ENCODE peak calls at places on chromosome 4, in seven cellular contexts. One of them, this sample, is unnamed.

GRCh38 chr4:9867746-9868425 is 86.5 kb downstream of the DRD5 start:
- DNase-seq in GM10248: no peak
- DNase-seq in Caco-2: no peak
- DNase-seq in A549: no peak
- DNase-seq in brain microvascular endothelial cell: no peak
- DNase-seq in AG09309: no peak
- DNase-seq in tibial artery: no peak
- DNase-seq in this sample: no peak

GRCh38 chr4:88610771-88611170 is 18.5 kb downstream of the HERC3 start:
- DNase-seq in GM10248: no peak
- DNase-seq in Caco-2: no peak
- DNase-seq in A549: no peak
- DNase-seq in brain microvascular endothelial cell: no peak
- DNase-seq in AG09309: no peak
- DNase-seq in tibial artery: peak; percentile 84
- DNase-seq in this sample: peak; percentile 34

GRCh38 chr4:74433541-74434172 is 11.3 kb upstream of the AREG start:
- DNase-seq in GM10248: no peak
- DNase-seq in Caco-2: no peak
- DNase-seq in A549: no peak
- DNase-seq in brain microvascular endothelial cell: no peak
- DNase-seq in AG09309: no peak
- DNase-seq in tibial artery: no peak
- DNase-seq in this sample: no peak

GRCh38 chr4:171524913-171525312 is 288.3 kb upstream of the GALNTL6 start:
- DNase-seq in GM10248: no peak
- DNase-seq in Caco-2: no peak
- DNase-seq in A549: no peak
- DNase-seq in brain microvascular endothelial cell: no peak
- DNase-seq in AG09309: no peak
- DNase-seq in tibial artery: no peak
- DNase-seq in this sample: no peak

GRCh38 chr4:87844476-87844875 is 11.7 kb downstream of the MEPE start:
- DNase-seq in GM10248: no peak
- DNase-seq in Caco-2: no peak
- DNase-seq in A549: no peak
- DNase-seq in brain microvascular endothelial cell: no peak
- DNase-seq in AG09309: no peak
- DNase-seq in tibial artery: no peak
- DNase-seq in this sample: no peak

GRCh38 chr4:6939761-6940743 is 30.4 kb downstream of the TBC1D14 start:
- DNase-seq in GM10248: peak; percentile 61
- DNase-seq in Caco-2: no peak
- DNase-seq in A549: no peak
- DNase-seq in brain microvascular endothelial cell: no peak
- DNase-seq in AG09309: no peak
- DNase-seq in tibial artery: no peak
- DNase-seq in this sample: no peak

GRCh38 chr4:41216294-41217019 is 2.1 kb upstream of the APBB2 start:
- DNase-seq in GM10248: peak; percentile 88
- DNase-seq in Caco-2: peak; percentile 94
- DNase-seq in A549: peak; percentile 87
- DNase-seq in brain microvascular endothelial cell: no peak
- DNase-seq in AG09309: no peak
- DNase-seq in tibial artery: peak; percentile 86
- DNase-seq in this sample: no peak

GRCh38 chr4:139922625-139923024 is 231.4 kb downstream of the MAML3 start:
- DNase-seq in GM10248: no peak
- DNase-seq in Caco-2: no peak
- DNase-seq in A549: no peak
- DNase-seq in brain microvascular endothelial cell: no peak
- DNase-seq in AG09309: no peak
- DNase-seq in tibial artery: no peak
- DNase-seq in this sample: no peak

GRCh38 chr4:156185514-156185913 is 231.8 kb upstream of the CTSO start:
- DNase-seq in GM10248: no peak
- DNase-seq in Caco-2: no peak
- DNase-seq in A549: no peak
- DNase-seq in brain microvascular endothelial cell: no peak
- DNase-seq in AG09309: no peak
- DNase-seq in tibial artery: no peak
- DNase-seq in this sample: no peak

GRCh38 chr4:5292091-5292490 is 240.8 kb downstream of the STK32B start:
- DNase-seq in GM10248: no peak
- DNase-seq in Caco-2: no peak
- DNase-seq in A549: no peak
- DNase-seq in brain microvascular endothelial cell: no peak
- DNase-seq in AG09309: no peak
- DNase-seq in tibial artery: no peak
- DNase-seq in this sample: no peak

GRCh38 chr4:125958519-125958918 is 643.8 kb downstream of the FAT4 start:
- DNase-seq in GM10248: no peak
- DNase-seq in Caco-2: no peak
- DNase-seq in A549: no peak
- DNase-seq in brain microvascular endothelial cell: no peak
- DNase-seq in AG09309: no peak
- DNase-seq in tibial artery: no peak
- DNase-seq in this sample: no peak

GRCh38 chr4:36244257-36245084 is at the start of gene ARAP2:
- DNase-seq in GM10248: peak; percentile 82
- DNase-seq in Caco-2: peak; percentile 79
- DNase-seq in A549: peak; percentile 15
- DNase-seq in brain microvascular endothelial cell: no peak
- DNase-seq in AG09309: no peak
- DNase-seq in tibial artery: peak; percentile 63
- DNase-seq in this sample: no peak

GRCh38 chr4:75940692-75941253 is at the start of gene NAAA:
- DNase-seq in GM10248: peak; percentile 89
- DNase-seq in Caco-2: peak; percentile 84
- DNase-seq in A549: peak; percentile 83
- DNase-seq in brain microvascular endothelial cell: peak; percentile 25
- DNase-seq in AG09309: no peak
- DNase-seq in tibial artery: peak; percentile 93
- DNase-seq in this sample: no peak

GRCh38 chr4:136036744-136037143 is 1495.5 kb downstream of the PCDH18 start:
- DNase-seq in GM10248: no peak
- DNase-seq in Caco-2: no peak
- DNase-seq in A549: peak; percentile 49
- DNase-seq in brain microvascular endothelial cell: peak; percentile 69
- DNase-seq in AG09309: no peak
- DNase-seq in tibial artery: no peak
- DNase-seq in this sample: peak; percentile 79

GRCh38 chr4:8076023-8076422 is 82.6 kb downstream of the ABLIM2 start:
- DNase-seq in GM10248: no peak
- DNase-seq in Caco-2: no peak
- DNase-seq in A549: no peak
- DNase-seq in brain microvascular endothelial cell: no peak
- DNase-seq in AG09309: no peak
- DNase-seq in tibial artery: no peak
- DNase-seq in this sample: no peak

GRCh38 chr4:25810016-25810415 is 52.8 kb downstream of the SEL1L3 start:
- DNase-seq in GM10248: no peak
- DNase-seq in Caco-2: no peak
- DNase-seq in A549: no peak
- DNase-seq in brain microvascular endothelial cell: no peak
- DNase-seq in AG09309: no peak
- DNase-seq in tibial artery: no peak
- DNase-seq in this sample: no peak

GRCh38 chr4:61531188-61531587 is 331.1 kb downstream of the ADGRL3 start:
- DNase-seq in GM10248: no peak
- DNase-seq in Caco-2: peak; percentile 57
- DNase-seq in A549: no peak
- DNase-seq in brain microvascular endothelial cell: no peak
- DNase-seq in AG09309: no peak
- DNase-seq in tibial artery: no peak
- DNase-seq in this sample: no peak

GRCh38 chr4:173827707-173828106 is 297.7 kb upstream of the HAND2 start:
- DNase-seq in GM10248: no peak
- DNase-seq in Caco-2: no peak
- DNase-seq in A549: no peak
- DNase-seq in brain microvascular endothelial cell: no peak
- DNase-seq in AG09309: no peak
- DNase-seq in tibial artery: no peak
- DNase-seq in this sample: no peak
- TF ChIP-seq CTCF in GM10248: no peak
- TF ChIP-seq CTCF in Caco-2: no peak
- TF ChIP-seq CTCF in A549: no peak
- TF ChIP-seq CTCF in brain microvascular endothelial cell: no peak
- TF ChIP-seq CTCF in AG09309: no peak
- TF ChIP-seq CTCF in tibial artery: no peak
- TF ChIP-seq CTCF in this sample: no peak

GRCh38 chr4:120977435-120977997 is 55.0 kb upstream of the PRDM5 start:
- DNase-seq in GM10248: peak; percentile 20
- DNase-seq in Caco-2: peak; percentile 39
- DNase-seq in A549: peak; percentile 53
- DNase-seq in brain microvascular endothelial cell: peak; percentile 63
- DNase-seq in AG09309: peak; percentile 52
- DNase-seq in tibial artery: no peak
- DNase-seq in this sample: peak; percentile 30
- TF ChIP-seq CTCF in GM10248: peak; percentile 31
- TF ChIP-seq CTCF in Caco-2: peak; percentile 62
- TF ChIP-seq CTCF in A549: peak; percentile 17
- TF ChIP-seq CTCF in brain microvascular endothelial cell: peak; percentile 78
- TF ChIP-seq CTCF in AG09309: peak; percentile 75
- TF ChIP-seq CTCF in tibial artery: peak; percentile 24
- TF ChIP-seq CTCF in this sample: peak; percentile 87

GRCh38 chr4:148425327-148426110 is 16.7 kb downstream of the NR3C2 start:
- DNase-seq in GM10248: no peak
- DNase-seq in Caco-2: no peak
- DNase-seq in A549: no peak
- DNase-seq in brain microvascular endothelial cell: no peak
- DNase-seq in AG09309: no peak
- DNase-seq in tibial artery: no peak
- DNase-seq in this sample: no peak
- TF ChIP-seq CTCF in GM10248: no peak
- TF ChIP-seq CTCF in Caco-2: peak; percentile 7
- TF ChIP-seq CTCF in A549: no peak
- TF ChIP-seq CTCF in brain microvascular endothelial cell: no peak
- TF ChIP-seq CTCF in AG09309: no peak
- TF ChIP-seq CTCF in tibial artery: no peak
- TF ChIP-seq CTCF in this sample: no peak

GRCh38 chr4:111802191-111802590 is 343.1 kb upstream of the FAM241A start:
- DNase-seq in GM10248: no peak
- DNase-seq in Caco-2: no peak
- DNase-seq in A549: no peak
- DNase-seq in brain microvascular endothelial cell: no peak
- DNase-seq in AG09309: no peak
- DNase-seq in tibial artery: no peak
- DNase-seq in this sample: no peak

GRCh38 chr4:111807556-111807955 is 337.7 kb upstream of the FAM241A start:
- DNase-seq in GM10248: no peak
- DNase-seq in Caco-2: no peak
- DNase-seq in A549: no peak
- DNase-seq in brain microvascular endothelial cell: no peak
- DNase-seq in AG09309: no peak
- DNase-seq in tibial artery: no peak
- DNase-seq in this sample: no peak

GRCh38 chr4:111808174-111808573 is 337.1 kb upstream of the FAM241A start:
- DNase-seq in GM10248: no peak
- DNase-seq in Caco-2: no peak
- DNase-seq in A549: no peak
- DNase-seq in brain microvascular endothelial cell: no peak
- DNase-seq in AG09309: no peak
- DNase-seq in tibial artery: no peak
- DNase-seq in this sample: no peak

GRCh38 chr4:111811661-111812060 is 333.6 kb upstream of the FAM241A start:
- DNase-seq in GM10248: no peak
- DNase-seq in Caco-2: no peak
- DNase-seq in A549: no peak
- DNase-seq in brain microvascular endothelial cell: no peak
- DNase-seq in AG09309: no peak
- DNase-seq in tibial artery: no peak
- DNase-seq in this sample: no peak

GRCh38 chr4:111806331-111806730 is 338.9 kb upstream of the FAM241A start:
- DNase-seq in GM10248: no peak
- DNase-seq in Caco-2: peak; percentile 46
- DNase-seq in A549: peak; percentile 23
- DNase-seq in brain microvascular endothelial cell: peak; percentile 0
- DNase-seq in AG09309: no peak
- DNase-seq in tibial artery: no peak
- DNase-seq in this sample: no peak
- TF ChIP-seq CTCF in GM10248: no peak
- TF ChIP-seq CTCF in Caco-2: peak; percentile 36
- TF ChIP-seq CTCF in A549: no peak
- TF ChIP-seq CTCF in brain microvascular endothelial cell: peak; percentile 53
- TF ChIP-seq CTCF in AG09309: no peak
- TF ChIP-seq CTCF in tibial artery: no peak
- TF ChIP-seq CTCF in this sample: no peak

GRCh38 chr4:184269879-184270430 is 52.3 kb upstream of the ENPP6 start:
- DNase-seq in GM10248: no peak
- DNase-seq in Caco-2: no peak
- DNase-seq in A549: no peak
- DNase-seq in brain microvascular endothelial cell: no peak
- DNase-seq in AG09309: no peak
- DNase-seq in tibial artery: no peak
- DNase-seq in this sample: no peak

GRCh38 chr4:184267673-184268573 is 50.2 kb upstream of the ENPP6 start:
- DNase-seq in GM10248: peak; percentile 80
- DNase-seq in Caco-2: peak; percentile 35
- DNase-seq in A549: peak; percentile 58
- DNase-seq in brain microvascular endothelial cell: peak; percentile 76
- DNase-seq in AG09309: peak; percentile 81
- DNase-seq in tibial artery: no peak
- DNase-seq in this sample: peak; percentile 69

GRCh38 chr4:184270808-184271413 is 53.2 kb upstream of the ENPP6 start:
- DNase-seq in GM10248: no peak
- DNase-seq in Caco-2: no peak
- DNase-seq in A549: no peak
- DNase-seq in brain microvascular endothelial cell: no peak
- DNase-seq in AG09309: no peak
- DNase-seq in tibial artery: no peak
- DNase-seq in this sample: no peak

GRCh38 chr4:184267206-184267608 is 49.5 kb upstream of the ENPP6 start:
- DNase-seq in GM10248: no peak
- DNase-seq in Caco-2: no peak
- DNase-seq in A549: no peak
- DNase-seq in brain microvascular endothelial cell: no peak
- DNase-seq in AG09309: no peak
- DNase-seq in tibial artery: no peak
- DNase-seq in this sample: no peak

GRCh38 chr4:184268574-184269160 is 51.0 kb upstream of the ENPP6 start:
- DNase-seq in GM10248: no peak
- DNase-seq in Caco-2: no peak
- DNase-seq in A549: peak; percentile 17
- DNase-seq in brain microvascular endothelial cell: no peak
- DNase-seq in AG09309: no peak
- DNase-seq in tibial artery: no peak
- DNase-seq in this sample: no peak
- TF ChIP-seq CTCF in GM10248: no peak
- TF ChIP-seq CTCF in Caco-2: no peak
- TF ChIP-seq CTCF in A549: no peak
- TF ChIP-seq CTCF in brain microvascular endothelial cell: no peak
- TF ChIP-seq CTCF in AG09309: no peak
- TF ChIP-seq CTCF in tibial artery: no peak
- TF ChIP-seq CTCF in this sample: no peak

GRCh38 chr4:99811850-99812249 is 4.8 kb upstream of the DAPP1 start:
- DNase-seq in GM10248: peak; percentile 22
- DNase-seq in Caco-2: peak; percentile 31
- DNase-seq in A549: peak; percentile 21
- DNase-seq in brain microvascular endothelial cell: peak; percentile 19
- DNase-seq in AG09309: no peak
- DNase-seq in tibial artery: no peak
- DNase-seq in this sample: no peak
- TF ChIP-seq CTCF in GM10248: peak; percentile 65
- TF ChIP-seq CTCF in Caco-2: peak; percentile 38
- TF ChIP-seq CTCF in A549: peak; percentile 31
- TF ChIP-seq CTCF in brain microvascular endothelial cell: peak; percentile 53
- TF ChIP-seq CTCF in AG09309: peak; percentile 37
- TF ChIP-seq CTCF in tibial artery: peak; percentile 14
- TF ChIP-seq CTCF in this sample: peak; percentile 41

This sample was measured in AG09319.